ENCODE peak calls at places on chromosomes 13 and 19, in five cellular contexts. E is K562, W is stomach, S is breast epithelium, A is spleen. F is an unnamed sample.

GRCh38 chr13:48828962-48829405 is 146.7 kb upstream of the FNDC3A start:
- DNase-seq in E (no peak), W (no peak), S (no peak), A (no peak), F (peak)

GRCh38 chr13:33931397-33931987 is 113.5 kb downstream of the RFC3 start:
- DNase-seq in E (peak), W (no peak), S (no peak), A (no peak), F (no peak)

GRCh38 chr19:38455031-38455430 is 21.5 kb downstream of the RYR1 start:
- DNase-seq in E (no peak), W (no peak), S (no peak), A (no peak), F (no peak)

GRCh38 chr13:28204690-28205443 is 66.5 kb downstream of the PAN3 start:
- DNase-seq in E (no peak), W (no peak), S (no peak), A (no peak), F (no peak)

GRCh38 chr19:38870612-38871011 is 7.5 kb downstream of the RINL start:
- DNase-seq in E (no peak), W (no peak), S (no peak), A (peak), F (no peak)

GRCh38 chr13:109734002-109734785 is 52.2 kb downstream of the IRS2 start:
- DNase-seq in E (no peak), W (no peak), S (no peak), A (no peak), F (no peak)

GRCh38 chr13:36913463-36913862 is 6.6 kb downstream of the SMAD9 start:
- DNase-seq in E (no peak), W (no peak), S (no peak), A (no peak), F (no peak)

GRCh38 chr13:20431080-20431479 is 94.6 kb downstream of the CRYL1 start:
- DNase-seq in E (no peak), W (no peak), S (no peak), A (no peak), F (no peak)

GRCh38 chr19:33250500-33250899 is 24.9 kb upstream of the SLC7A10 start:
- DNase-seq in E (no peak), W (no peak), S (no peak), A (no peak), F (no peak)

GRCh38 chr19:33249740-33250366 is 24.2 kb upstream of the SLC7A10 start:
- DNase-seq in E (no peak), W (no peak), S (no peak), A (no peak), F (no peak)

GRCh38 chr19:33248104-33248503 is 22.5 kb upstream of the SLC7A10 start:
- DNase-seq in E (no peak), W (no peak), S (no peak), A (peak), F (no peak)

GRCh38 chr19:33248553-33248953 is 22.9 kb upstream of the SLC7A10 start:
- DNase-seq in E (no peak), W (no peak), S (no peak), A (peak), F (no peak)

GRCh38 chr19:33248954-33249613 is 23.4 kb upstream of the SLC7A10 start:
- DNase-seq in E (no peak), W (peak), S (no peak), A (peak), F (no peak)
- TF ChIP-seq POLR2AphosphoS5 in E (no peak), W (no peak), S (no peak), A (peak), F (no peak)

GRCh38 chr19:55464039-55464668 is 397 bp downstream of the C19orf85 start:
- DNase-seq in E (no peak), W (no peak), S (no peak), A (peak), F (no peak)
- TF ChIP-seq POLR2A in E (no peak), W (no peak), S (no peak), A (no peak), F (no peak)

GRCh38 chr19:12933287-12934072 is at the start of gene FARSA:
- DNase-seq in E (peak), W (peak), S (peak), A (peak), F (peak)
- TF ChIP-seq POLR2AphosphoS5 in E (peak), W (peak), S (peak), A (peak), F (peak)

DNA sequence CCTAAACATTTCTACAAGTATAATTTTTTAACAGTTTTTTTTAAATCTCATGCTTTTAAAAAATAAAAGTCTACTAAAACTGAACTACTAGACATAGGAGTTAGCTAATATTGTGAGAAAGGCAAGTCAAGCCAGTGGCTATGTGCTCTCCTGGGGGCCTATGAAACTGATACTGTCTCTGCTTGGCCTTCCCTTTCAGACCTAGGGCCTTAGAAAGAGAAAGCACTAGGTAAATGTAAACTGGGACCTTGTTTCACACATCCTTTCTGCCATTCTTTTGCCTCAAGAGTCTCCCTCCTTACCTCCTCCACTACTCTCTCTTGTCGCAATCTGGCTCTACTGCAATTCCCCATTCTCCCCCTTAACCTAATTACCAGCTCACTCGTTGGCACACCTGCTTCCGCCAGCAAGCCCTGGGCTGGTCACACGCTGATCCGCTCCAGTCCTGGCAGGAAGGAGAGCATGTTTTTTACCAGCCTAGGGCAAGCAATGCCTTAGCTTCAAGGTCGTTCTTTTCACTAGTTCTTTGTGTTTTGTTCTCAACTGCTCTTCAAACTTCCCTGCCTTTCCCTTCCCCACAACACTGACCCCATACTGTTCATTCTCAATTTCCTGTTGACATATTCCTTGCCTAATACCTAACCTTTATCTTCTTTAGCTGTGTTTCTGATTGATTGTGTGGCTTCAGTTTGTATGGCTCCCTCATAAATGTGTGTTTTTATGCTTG is 23.1 kb downstream of the TBC1D4 start:
- DNase-seq in E (no peak), W (peak), S (peak), A (no peak), F (peak)
- TF ChIP-seq POLR2A in E (no peak), W (no peak), S (no peak), A (no peak), F (no peak)

DNA sequence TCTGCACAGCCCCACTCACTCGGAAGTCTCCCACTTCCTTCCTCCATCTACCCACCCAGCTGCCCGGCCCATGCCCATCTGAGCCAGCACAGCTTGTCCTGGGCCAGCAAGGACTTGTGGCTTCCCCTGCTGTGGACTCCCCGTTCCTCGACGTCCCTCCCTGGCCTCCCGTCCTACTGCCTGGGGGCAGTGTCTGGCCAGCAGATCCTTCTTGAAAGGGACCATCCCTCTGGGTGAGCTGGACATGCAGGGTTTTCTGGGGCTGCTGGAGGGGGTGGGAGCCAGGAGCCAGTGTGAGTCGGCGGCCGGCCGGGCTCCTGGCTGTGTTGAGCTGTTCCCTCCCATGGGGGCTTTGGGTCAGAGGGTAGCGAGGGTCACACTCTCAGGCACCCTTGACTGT is 26.7 kb downstream of the CRTC1 start:
- DNase-seq in E (no peak), W (no peak), S (no peak), A (no peak), F (no peak)
- TF ChIP-seq POLR2AphosphoS5 in E (no peak), W (no peak), S (no peak), A (no peak), F (no peak)

GRCh38 chr19:48752511-48753365 is at the start of gene FUT1:
- DNase-seq in E (peak), W (peak), S (peak), A (peak), F (no peak)
- TF ChIP-seq POLR2A in E (no peak), W (no peak), S (no peak), A (no peak), F (no peak)

DNA sequence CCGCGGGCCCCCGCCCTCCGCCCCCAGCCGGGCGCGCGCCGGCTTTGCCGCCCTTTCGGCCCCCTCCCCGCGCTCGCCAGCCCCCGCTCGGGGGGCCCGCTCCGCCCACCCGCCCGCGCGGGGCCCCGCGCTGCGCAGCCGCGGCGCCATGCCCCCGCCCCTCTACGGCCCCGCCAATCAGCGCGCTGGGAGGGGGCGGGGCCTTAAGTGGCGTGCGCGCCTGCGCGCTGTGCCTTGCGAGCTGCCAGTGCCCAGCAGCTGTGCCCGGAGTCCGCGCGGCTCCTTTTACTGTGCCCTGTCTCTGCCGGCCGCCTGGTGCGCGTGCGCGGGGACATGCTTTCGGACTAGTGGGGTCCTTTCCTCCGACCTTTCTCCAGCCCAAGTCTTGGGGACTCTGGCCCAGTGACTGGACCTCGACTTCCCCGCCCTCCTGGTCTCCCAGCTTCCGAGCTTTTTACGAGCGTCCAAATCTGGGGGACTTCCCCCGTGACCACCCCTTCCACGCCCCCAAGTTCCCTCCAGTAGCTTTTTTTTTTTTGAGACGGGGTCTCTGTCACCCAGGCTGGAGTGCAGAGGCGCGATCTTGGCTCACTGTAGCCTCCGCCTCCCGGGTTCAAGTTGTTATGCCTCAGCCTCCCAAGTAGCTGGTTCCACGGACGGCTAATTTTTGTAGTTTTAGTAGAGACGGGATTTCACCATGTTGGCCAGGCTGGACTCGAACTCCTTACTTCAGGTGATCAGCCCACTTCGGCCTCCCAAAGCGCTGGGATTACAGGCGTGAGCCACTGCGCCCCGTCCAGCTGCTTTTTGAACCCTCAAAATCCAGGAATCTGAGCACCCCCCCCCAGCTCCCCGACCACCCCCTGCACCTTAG is at the start of gene MBD3:
- DNase-seq in E (peak), W (peak), S (peak), A (peak), F (peak)
- TF ChIP-seq POLR2AphosphoS5 in E (no peak), W (peak), S (peak), A (peak), F (no peak)

GRCh38 chr19:47228168-47228936 is 2.6 kb downstream of the BBC3 start:
- DNase-seq in E (peak), W (peak), S (peak), A (peak), F (no peak)
- TF ChIP-seq POLR2A in E (peak), W (no peak), S (peak), A (no peak), F (no peak)

GRCh38 chr19:4399871-4400768 is at the start of gene SH3GL1:
- DNase-seq in E (peak), W (peak), S (peak), A (peak), F (peak)
- TF ChIP-seq POLR2AphosphoS5 in E (peak), W (peak), S (peak), A (peak), F (peak)

F was measured in GM12891.